ENCODE peak calls at places on chromosomes 12 and 14, in seven cellular contexts. X is fibroblast of lung, S is K562, E is IMR-90, R is neural progenitor cell, K is GM23338, P is HCT116. Q is an unnamed sample.

GRCh38 chr12:69555461-69555860 is 29.8 kb upstream of the CCT2 start:
- DNase-seq in S (no peak), P (no peak), R (no peak), E (peak), X (peak), K (no peak), Q (no peak)

GRCh38 chr14:28813810-28814209 is 47.2 kb downstream of the FOXG1 start:
- DNase-seq in R (no peak), X (no peak), K (no peak), E (no peak), S (no peak), P (no peak), Q (no peak)

GRCh38 chr12:69687390-69687789 is 11.7 kb downstream of the BEST3 start:
- DNase-seq in P (no peak), R (no peak), E (no peak), X (peak), S (no peak), K (no peak), Q (no peak)

GRCh38 chr12:119938049-119938667 is 50.9 kb upstream of the BICDL1 start:
- DNase-seq in E (peak), R (peak), K (peak), X (peak), S (peak), P (peak), Q (peak)

GRCh38 chr14:75487155-75487671 is 35.1 kb upstream of the BATF start:
- DNase-seq in X (no peak), P (no peak), E (no peak), K (no peak), R (no peak), S (no peak), Q (no peak)

GRCh38 chr14:95275507-95275906 is 44.2 kb downstream of the CLMN start:
- DNase-seq in K (no peak), E (no peak), X (no peak), R (no peak), S (no peak), P (no peak), Q (no peak)

GRCh38 chr14:39169541-39169900 is 612 bp downstream of the TRAPPC6B start:
- DNase-seq in P (no peak), S (no peak), R (no peak), X (peak), K (no peak), E (no peak), Q (no peak)

GRCh38 chr12:40393031-40393430 is 168.2 kb downstream of the LRRK2 start:
- DNase-seq in K (no peak), R (no peak), E (no peak), S (no peak), P (no peak), X (no peak), Q (no peak)

GRCh38 chr12:27436768-27437167 is 9.8 kb upstream of the SMCO2 start:
- DNase-seq in R (no peak), P (no peak), S (no peak), X (no peak), K (no peak), E (no peak), Q (no peak)

GRCh38 chr14:53807580-53807979 is 149.0 kb downstream of the BMP4 start:
- DNase-seq in X (no peak), E (no peak), P (no peak), S (no peak), K (no peak), R (no peak), Q (no peak)

GRCh38 chr12:21337453-21337852 is 2.7 kb upstream of the SLCO1A2 start:
- DNase-seq in R (no peak), S (no peak), E (no peak), X (no peak), P (no peak), K (no peak), Q (no peak)

GRCh38 chr12:62632521-62632920 is 165.9 kb downstream of the MON2 start:
- DNase-seq in R (peak), X (peak), E (no peak), K (peak), P (no peak), S (no peak), Q (peak)

GRCh38 chr12:11756022-11756421 is 106.5 kb downstream of the ETV6 start:
- DNase-seq in K (no peak), S (no peak), R (no peak), X (no peak), P (no peak), E (no peak), Q (no peak)

GRCh38 chr12:57128519-57129247 is 400 bp downstream of the LRP1 start:
- DNase-seq in S (no peak), E (no peak), K (peak), X (no peak), R (peak), P (no peak), Q (no peak)

GRCh38 chr14:29370024-29370423 is 557.6 kb downstream of the PRKD1 start:
- DNase-seq in P (no peak), K (no peak), X (no peak), E (no peak), R (no peak), S (no peak), Q (no peak)

GRCh38 chr14:34872822-34873590 is 2.2 kb downstream of the BAZ1A start:
- DNase-seq in S (no peak), K (peak), P (no peak), X (peak), R (peak), E (peak), Q (peak)

GRCh38 chr12:15278816-15279658 is 43.3 kb upstream of the PTPRO start:
- DNase-seq in P (no peak), R (no peak), X (peak), E (peak), K (no peak), S (no peak), Q (peak)

GRCh38 chr12:50862316-50862715 is 19.6 kb downstream of the TMPRSS12 start:
- DNase-seq in R (no peak), K (no peak), S (no peak), X (peak), E (peak), P (no peak), Q (no peak)

GRCh38 chr14:93685121-93685520 is 103.2 kb downstream of the PRIMA1 start:
- DNase-seq in K (no peak), R (no peak), S (no peak), X (no peak), E (no peak), P (no peak), Q (no peak)

GRCh38 chr12:131636940-131637750 is 73.7 kb upstream of the SFSWAP start:
- DNase-seq in S (peak), P (no peak), X (no peak), R (no peak), E (no peak), K (no peak), Q (no peak)

GRCh38 chr14:68947802-68948201 is 31.3 kb downstream of the ACTN1 start:
- DNase-seq in R (peak), P (no peak), X (peak), E (peak), K (no peak), S (no peak), Q (peak)

GRCh38 chr12:31578632-31579031 is 12.3 kb downstream of the DENND5B start:
- DNase-seq in X (peak), K (no peak), P (no peak), E (peak), R (no peak), S (no peak), Q (no peak)

GRCh38 chr14:38839743-38840375 is 263.2 kb downstream of the SEC23A start:
- DNase-seq in X (peak), K (no peak), E (no peak), R (no peak), P (no peak), S (no peak), Q (peak)

GRCh38 chr12:2008677-2009076 is 4.4 kb upstream of the DCP1B start:
- DNase-seq in S (no peak), R (no peak), P (no peak), K (no peak), X (peak), E (peak), Q (no peak)

GRCh38 chr14:64705406-64706118 is 1.3 kb downstream of the PLEKHG3 start:
- DNase-seq in P (no peak), S (no peak), E (no peak), K (no peak), X (no peak), R (peak), Q (peak)

GRCh38 chr12:107135177-107135576 is 41.8 kb upstream of the CRY1 start:
- DNase-seq in S (no peak), P (no peak), K (no peak), X (no peak), R (no peak), E (no peak), Q (no peak)

GRCh38 chr12:107130830-107131760 is 37.7 kb upstream of the CRY1 start:
- DNase-seq in R (no peak), E (no peak), S (no peak), K (no peak), X (no peak), P (no peak), Q (peak)

GRCh38 chr12:107134558-107134957 is 41.2 kb upstream of the CRY1 start:
- DNase-seq in S (peak), K (peak), X (no peak), P (peak), R (peak), E (no peak), Q (peak)

GRCh38 chr12:107131832-107132616 is 38.7 kb upstream of the CRY1 start:
- DNase-seq in X (peak), P (peak), K (peak), S (peak), R (peak), E (peak), Q (peak)

DNA sequence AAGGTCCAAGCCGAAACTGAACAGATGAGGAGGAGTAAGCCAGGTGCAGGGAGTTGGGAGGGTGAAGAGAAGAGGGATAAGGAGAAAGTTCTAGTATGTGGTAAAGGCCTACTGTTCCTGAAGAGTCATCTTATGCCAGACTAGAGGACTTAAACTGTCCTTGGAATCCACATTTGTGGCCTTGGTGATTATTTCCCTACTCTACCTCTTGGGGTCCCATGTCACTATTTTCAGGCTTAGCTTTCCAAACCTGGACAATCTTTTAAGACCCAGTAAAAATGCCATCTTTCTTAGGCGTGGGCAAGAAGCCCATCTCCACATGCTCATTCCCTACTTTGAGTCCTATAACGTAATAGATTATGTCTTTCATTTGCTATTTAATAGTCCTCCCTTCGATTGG is 40.1 kb upstream of the CRY1 start:
- DNase-seq in E (no peak), P (no peak), R (no peak), S (no peak), X (no peak), K (no peak), Q (no peak)
- H2AFZ ChIP-seq in E (no peak), P (peak), R (no peak), S (no peak), X (no peak), K (no peak), Q (no peak)

GRCh38 chr14:24392327-24393098 is 6.3 kb upstream of the NYNRIN start:
- DNase-seq in E (peak), S (peak), K (peak), P (peak), R (no peak), X (peak), Q (peak)
- TF ChIP-seq CTCF in E (peak), S (peak), K (peak), P (peak), R (no peak), X (no peak), Q (peak)

DNA sequence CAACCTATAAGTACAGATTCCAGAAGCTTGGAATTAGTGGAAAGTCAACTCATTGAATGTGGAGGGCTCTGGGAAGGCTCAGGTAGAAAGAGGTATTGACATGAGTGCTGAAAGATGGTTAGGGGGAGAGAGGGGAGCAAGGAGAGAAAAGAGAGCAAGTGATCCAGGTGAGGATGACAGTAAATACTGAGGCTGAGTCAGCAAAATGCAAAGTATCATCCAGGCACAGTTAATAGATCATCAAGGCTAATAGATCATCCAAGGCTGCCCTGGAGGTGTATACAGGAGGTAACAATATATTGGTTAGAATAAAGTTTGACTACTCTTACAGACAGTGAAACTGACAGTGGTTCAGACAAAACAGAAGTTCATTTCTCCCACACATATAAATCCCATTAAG is 100.5 kb downstream of the TBX5 start:
- DNase-seq in K (no peak), X (no peak), E (no peak), P (no peak), R (no peak), S (no peak), Q (no peak)
- H2AFZ ChIP-seq in K (no peak), X (no peak), E (no peak), P (no peak), R (no peak), S (no peak), Q (no peak)

DNA sequence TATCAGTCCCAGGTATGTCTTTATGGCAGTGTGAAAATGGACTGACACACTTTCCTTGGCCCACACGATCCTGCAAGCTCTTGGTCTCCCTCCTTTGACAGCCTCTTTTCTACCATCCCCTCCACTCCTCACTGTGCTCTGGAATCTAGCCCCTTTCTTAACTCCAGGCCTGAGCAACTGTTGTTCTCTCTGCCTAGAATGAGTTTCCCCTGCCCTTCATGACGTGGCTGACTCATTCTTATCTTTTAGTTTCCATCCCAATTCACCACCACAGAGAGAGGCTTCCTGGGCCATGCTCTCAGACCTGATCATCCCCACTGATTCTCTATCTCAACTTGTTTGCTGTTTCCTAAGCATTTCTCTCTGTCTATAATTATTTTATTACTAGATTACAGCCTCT is 157.4 kb upstream of the HMGA2 start:
- DNase-seq in R (no peak), X (no peak), P (no peak), K (no peak), S (peak), E (peak), Q (no peak)
- TF ChIP-seq CTCF in R (no peak), X (no peak), P (no peak), K (no peak), S (no peak), E (no peak), Q (no peak)

GRCh38 chr12:128069359-128069997 is 197.5 kb upstream of the TMEM132C start:
- DNase-seq in R (peak), E (peak), P (peak), S (peak), X (peak), K (peak), Q (peak)

GRCh38 chr12:128073937-128074336 is 193.0 kb upstream of the TMEM132C start:
- DNase-seq in X (no peak), E (no peak), R (no peak), P (no peak), K (no peak), S (no peak), Q (no peak)

DNA sequence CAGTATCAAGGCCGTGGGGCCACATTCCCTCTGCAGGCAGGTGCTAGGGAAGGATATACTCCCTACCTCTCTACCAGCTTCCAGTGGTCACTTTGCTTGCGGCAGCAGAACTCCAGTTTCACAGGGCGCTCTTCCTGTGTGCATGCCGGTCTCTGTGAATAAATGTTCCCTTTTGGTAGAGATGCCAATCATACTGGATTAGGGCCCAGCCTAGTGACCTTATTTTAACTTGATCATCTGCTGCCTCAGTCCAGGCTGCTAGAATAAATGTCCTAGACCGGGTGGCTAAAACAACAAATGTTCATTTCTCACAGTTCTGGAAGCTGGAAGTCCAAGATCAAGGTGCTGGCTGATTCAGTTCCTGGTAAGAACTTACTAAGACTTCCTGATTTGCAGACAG is 198.8 kb upstream of the TMEM132C start:
- DNase-seq in E (no peak), X (no peak), K (no peak), P (no peak), S (no peak), R (no peak), Q (no peak)
- H2AFZ ChIP-seq in E (no peak), X (no peak), K (no peak), P (no peak), S (no peak), R (no peak), Q (no peak)

GRCh38 chr14:73909681-73910080 is 23.0 kb downstream of the ZNF410 start:
- DNase-seq in K (no peak), R (no peak), S (no peak), E (peak), P (no peak), X (no peak), Q (no peak)

GRCh38 chr14:73916324-73916723 is 29.7 kb downstream of the ZNF410 start:
- DNase-seq in K (no peak), P (no peak), E (no peak), S (no peak), R (no peak), X (no peak), Q (no peak)

DNA sequence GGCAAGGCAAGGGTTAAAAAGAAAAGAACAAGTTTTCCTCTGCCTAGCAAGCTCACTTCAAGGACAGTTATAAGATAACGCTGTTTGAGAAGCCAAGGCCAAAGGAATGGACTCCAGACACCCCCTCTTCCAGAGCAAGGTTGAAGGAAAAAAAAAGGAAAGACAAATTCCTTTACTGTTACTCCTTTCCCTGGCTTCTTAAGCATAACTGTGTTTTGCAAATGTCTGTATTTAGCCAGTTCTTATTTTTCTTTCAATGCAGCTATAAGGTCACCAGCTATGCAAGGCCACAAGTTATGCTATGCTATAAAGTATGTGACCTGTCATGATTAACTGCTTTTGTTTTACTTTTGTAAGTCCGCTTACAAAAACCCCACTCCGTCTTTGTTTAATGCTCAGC is 26.6 kb downstream of the ZNF410 start:
- DNase-seq in P (no peak), S (no peak), K (no peak), X (no peak), R (no peak), E (peak), Q (peak)
- TF ChIP-seq CTCF in P (no peak), S (no peak), K (no peak), X (no peak), R (no peak), E (no peak), Q (no peak)